ENCODE peak calls at places on chromosomes 12 and 14, in nine cellular contexts. G is testis, V is astrocyte of the cerebellum, X is thoracic aorta, N is HFF-Myc, A is AG10803, T is RWPE1, F is A549, E is GM23338. P is an unnamed sample.

GRCh38 chr12:7588703-7589329 is 76.9 kb downstream of the APOBEC1 start:
- DNase-seq in G (peak), V (no peak), X (peak), N (peak), A (peak), T (peak), F (peak), E (peak), P (peak)

GRCh38 chr12:123245678-123246077 is 12.4 kb downstream of the MTRFR start:
- DNase-seq in G (no peak), V (no peak), X (no peak), N (no peak), A (no peak), T (no peak), F (no peak), E (no peak), P (no peak)

GRCh38 chr12:110200124-110200417 is 75.9 kb downstream of the IFT81 start:
- DNase-seq in G (no peak), V (no peak), X (no peak), N (no peak), A (no peak), T (no peak), F (no peak), E (no peak), P (no peak)

GRCh38 chr14:78029471-78030372 is 140.5 kb upstream of the NRXN3 start:
- DNase-seq in G (no peak), V (no peak), X (no peak), N (no peak), A (no peak), T (no peak), F (no peak), E (peak), P (no peak)

GRCh38 chr14:87111141-87111540 is 881.8 kb downstream of the GALC start:
- DNase-seq in G (no peak), V (no peak), X (no peak), N (no peak), A (peak), T (no peak), F (no peak), E (no peak), P (no peak)

GRCh38 chr14:94936411-94936892 is 166.5 kb upstream of the GSC start:
- DNase-seq in G (peak), V (peak), X (peak), N (peak), A (peak), T (no peak), F (no peak), E (peak), P (no peak)

GRCh38 chr14:20657216-20658211 is 16.0 kb upstream of the OR6S1 start:
- DNase-seq in G (no peak), V (no peak), X (no peak), N (no peak), A (no peak), T (peak), F (peak), E (peak), P (no peak)

GRCh38 chr14:93430319-93430801 is 379 bp upstream of the UNC79 start:
- DNase-seq in G (peak), V (no peak), X (no peak), N (no peak), A (no peak), T (no peak), F (no peak), E (peak), P (no peak)

GRCh38 chr12:79911889-79912656 is 22.8 kb downstream of the PPP1R12A start:
- DNase-seq in G (no peak), V (no peak), X (no peak), N (no peak), A (peak), T (no peak), F (peak), E (no peak), P (no peak)

GRCh38 chr12:116089080-116089479 is 188.4 kb downstream of the MED13L start:
- DNase-seq in G (no peak), V (no peak), X (no peak), N (no peak), A (no peak), T (no peak), F (no peak), E (no peak), P (no peak)

GRCh38 chr12:89999699-90000505 is 291.3 kb upstream of the ATP2B1 start:
- DNase-seq in G (no peak), V (no peak), X (no peak), N (no peak), A (peak), T (no peak), F (no peak), E (no peak), P (no peak)

GRCh38 chr14:77026930-77027537 is 1.5 kb downstream of the IRF2BPL start:
- DNase-seq in G (no peak), V (no peak), X (no peak), N (no peak), A (peak), T (no peak), F (peak), E (peak), P (peak)

GRCh38 chr14:77025744-77026165 is 2.8 kb downstream of the IRF2BPL start:
- DNase-seq in G (no peak), V (no peak), X (no peak), N (no peak), A (no peak), T (no peak), F (peak), E (peak), P (no peak)

GRCh38 chr14:77028384-77029246 is at the start of gene IRF2BPL:
- DNase-seq in G (peak), V (peak), X (peak), N (peak), A (peak), T (peak), F (peak), E (peak), P (peak)

GRCh38 chr14:77026166-77026929 is 2.2 kb downstream of the IRF2BPL start:
- DNase-seq in G (no peak), V (no peak), X (no peak), N (no peak), A (peak), T (no peak), F (peak), E (peak), P (no peak)

GRCh38 chr14:77027538-77028383 is 747 bp downstream of the IRF2BPL start:
- DNase-seq in G (peak), V (no peak), X (no peak), N (no peak), A (peak), T (no peak), F (peak), E (peak), P (peak)
- TF ChIP-seq CTCF in G (peak), V (no peak), X (no peak), N (no peak), A (peak), T (peak), F (no peak), E (no peak), P (peak)

DNA sequence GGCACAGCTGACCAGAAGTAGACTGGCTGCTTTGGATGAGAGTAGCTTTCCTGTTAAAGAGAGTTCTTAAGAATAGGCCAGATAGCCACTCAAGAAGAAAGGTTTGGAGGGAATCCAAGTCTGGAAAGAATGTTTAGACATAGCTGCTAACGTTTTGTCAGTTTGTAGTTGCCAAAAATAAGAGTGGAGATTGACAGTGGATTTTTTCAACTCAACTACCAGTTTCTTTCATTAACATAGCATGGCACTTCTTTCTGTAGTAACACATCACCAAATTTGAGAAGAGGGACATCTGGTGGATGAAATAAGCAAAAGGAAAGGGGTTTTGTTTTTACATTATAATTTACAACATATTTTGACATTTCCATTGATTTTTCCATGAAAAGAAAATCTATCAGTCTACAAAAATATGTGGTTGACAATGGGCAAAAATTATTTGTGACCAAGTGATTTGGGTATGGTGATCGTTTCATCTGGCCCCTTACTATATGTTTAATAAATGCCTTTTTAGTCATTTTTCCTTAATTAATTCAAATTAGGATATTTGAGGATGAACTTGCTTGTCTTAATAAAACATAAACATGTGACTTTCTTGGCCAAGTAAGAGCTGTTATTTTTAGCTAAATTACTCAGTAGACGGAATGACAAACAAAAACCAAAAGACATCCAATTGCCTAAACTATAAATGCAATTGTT is 71.1 kb downstream of the PTPRR start:
- DNase-seq in G (no peak), V (peak), X (no peak), N (peak), A (peak), T (peak), F (peak), E (peak), P (no peak)
- TF ChIP-seq CTCF in G (peak), V (peak), X (peak), N (no peak), A (peak), T (peak), F (peak), E (peak), P (peak)

GRCh38 chr12:52582971-52583456 is 9.4 kb upstream of the KRT74 start:
- DNase-seq in G (peak), V (peak), X (no peak), N (peak), A (peak), T (peak), F (peak), E (peak), P (peak)

GRCh38 chr12:52585001-52585400 is 11.4 kb upstream of the KRT74 start:
- DNase-seq in G (no peak), V (no peak), X (no peak), N (no peak), A (no peak), T (no peak), F (no peak), E (no peak), P (no peak)

GRCh38 chr12:52587563-52587962 is 13.7 kb downstream of the KRT72 start:
- DNase-seq in G (no peak), V (no peak), X (no peak), N (no peak), A (no peak), T (no peak), F (no peak), E (peak), P (no peak)

GRCh38 chr12:52584156-52584682 is 10.6 kb upstream of the KRT74 start:
- DNase-seq in G (no peak), V (no peak), X (no peak), N (no peak), A (no peak), T (no peak), F (no peak), E (no peak), P (no peak)

DNA sequence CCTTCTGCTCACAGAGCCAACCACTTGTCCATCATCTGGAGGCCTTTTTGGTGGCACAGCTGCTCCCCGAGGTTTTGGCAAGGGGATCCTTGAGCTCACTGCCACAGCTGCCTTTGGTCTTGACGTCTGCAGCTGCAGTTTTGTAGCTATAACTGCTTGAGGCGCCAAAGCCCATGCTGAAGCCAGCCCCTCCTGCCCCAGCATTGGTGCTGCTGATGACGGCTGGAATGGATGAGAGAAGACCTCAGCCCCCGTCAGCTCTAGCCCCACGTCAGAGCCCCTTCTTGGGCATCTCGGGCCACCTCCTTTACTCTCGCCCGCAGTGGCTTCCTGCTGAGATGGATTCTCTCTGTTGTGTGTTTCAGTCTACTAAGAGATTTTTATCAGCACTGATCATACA is 12.3 kb upstream of the KRT74 start:
- DNase-seq in G (no peak), V (no peak), X (no peak), N (no peak), A (no peak), T (no peak), F (no peak), E (peak), P (no peak)
- TF ChIP-seq CTCF in G (no peak), V (no peak), X (no peak), N (no peak), A (no peak), T (no peak), F (no peak), E (peak), P (no peak)

DNA sequence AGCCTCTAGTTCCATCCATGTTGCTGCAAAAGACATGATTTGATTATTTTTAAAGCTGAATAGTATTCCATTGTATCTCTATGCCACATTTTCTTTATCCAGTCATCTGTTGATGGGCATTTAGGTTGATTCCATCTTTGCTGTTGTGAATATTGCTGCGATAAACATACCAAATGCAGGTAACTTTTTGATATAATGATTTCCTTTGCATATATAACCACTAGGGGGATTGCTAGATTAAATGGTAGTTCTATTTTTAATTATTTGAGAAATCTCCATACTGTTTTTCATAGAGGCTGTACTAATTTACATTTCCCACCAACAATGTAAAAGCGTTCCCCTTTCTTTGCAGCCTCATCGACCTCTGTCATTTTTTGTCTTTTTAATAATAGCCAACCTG is 342.5 kb downstream of the MDGA2 start:
- DNase-seq in G (no peak), V (no peak), X (no peak), N (no peak), A (no peak), T (no peak), F (no peak), E (no peak), P (no peak)
- TF ChIP-seq CTCF in G (peak), V (no peak), X (no peak), N (no peak), A (no peak), T (no peak), F (no peak), E (no peak), P (no peak)

GRCh38 chr14:106551265-106551664 is 1024.9 kb downstream of the TMEM121 start:
- DNase-seq in G (peak), V (no peak), X (no peak), N (no peak), A (no peak), T (no peak), F (no peak), E (no peak), P (no peak)
- TF ChIP-seq CTCF in G (no peak), V (no peak), X (no peak), N (no peak), A (no peak), T (no peak), F (no peak), E (no peak), P (peak)

GRCh38 chr14:100640481-100641273 is 53.5 kb upstream of the BEGAIN start:
- DNase-seq in G (no peak), V (peak), X (no peak), N (no peak), A (no peak), T (no peak), F (no peak), E (no peak), P (peak)

GRCh38 chr14:100644383-100644782 is 57.2 kb upstream of the BEGAIN start:
- DNase-seq in G (no peak), V (no peak), X (no peak), N (no peak), A (no peak), T (no peak), F (no peak), E (no peak), P (no peak)

GRCh38 chr14:100638211-100638855 is 51.1 kb upstream of the BEGAIN start:
- DNase-seq in G (no peak), V (no peak), X (no peak), N (no peak), A (no peak), T (no peak), F (no peak), E (no peak), P (no peak)

GRCh38 chr14:100639280-100639679 is 52.1 kb upstream of the BEGAIN start:
- DNase-seq in G (no peak), V (no peak), X (no peak), N (no peak), A (no peak), T (no peak), F (no peak), E (no peak), P (no peak)

GRCh38 chr14:100641274-100641860 is 54.1 kb upstream of the BEGAIN start:
- DNase-seq in G (no peak), V (no peak), X (no peak), N (no peak), A (no peak), T (no peak), F (no peak), E (no peak), P (no peak)
- TF ChIP-seq CTCF in G (no peak), V (peak), X (no peak), N (no peak), A (no peak), T (no peak), F (no peak), E (peak), P (no peak)

GRCh38 chr12:57229041-57229633 is 374 bp upstream of the SHMT2 start:
- DNase-seq in G (no peak), V (no peak), X (no peak), N (no peak), A (peak), T (no peak), F (no peak), E (no peak), P (no peak)
- TF ChIP-seq CTCF in G (no peak), V (peak), X (peak), N (no peak), A (no peak), T (no peak), F (no peak), E (no peak), P (no peak)

DNA sequence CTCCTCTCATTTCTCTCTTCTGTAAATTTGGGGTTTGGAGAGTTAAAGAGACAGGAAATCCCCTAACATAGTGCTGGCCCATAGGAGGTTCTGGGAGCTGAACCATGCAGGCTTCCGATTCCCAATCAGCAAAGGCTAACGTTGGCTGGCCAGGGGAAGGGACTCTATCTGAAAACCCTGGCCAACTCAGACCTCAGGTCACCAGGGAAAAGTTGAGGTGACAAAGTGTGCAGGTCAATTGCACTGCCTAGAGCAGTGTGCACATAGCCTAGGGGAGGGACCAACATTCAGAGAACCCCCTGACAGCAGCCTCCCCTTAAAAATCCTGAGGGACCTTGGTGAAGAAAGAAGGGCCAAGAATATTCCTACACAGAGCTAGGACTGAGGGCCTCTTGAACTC is 38.9 kb downstream of the TTC7B start:
- DNase-seq in G (no peak), V (no peak), X (no peak), N (no peak), A (no peak), T (no peak), F (no peak), E (no peak), P (no peak)
- TF ChIP-seq CTCF in G (no peak), V (no peak), X (no peak), N (no peak), A (no peak), T (no peak), F (no peak), E (no peak), P (no peak)

GRCh38 chr14:69249603-69250002 is 10.4 kb upstream of the GALNT16 start:
- DNase-seq in G (no peak), V (no peak), X (no peak), N (no peak), A (no peak), T (no peak), F (no peak), E (no peak), P (no peak)

GRCh38 chr14:69246331-69246730 is 13.6 kb upstream of the GALNT16 start:
- DNase-seq in G (no peak), V (no peak), X (no peak), N (no peak), A (no peak), T (no peak), F (no peak), E (no peak), P (no peak)

GRCh38 chr14:69252851-69253250 is 7.1 kb upstream of the GALNT16 start:
- DNase-seq in G (no peak), V (no peak), X (no peak), N (no peak), A (no peak), T (no peak), F (no peak), E (no peak), P (no peak)

GRCh38 chr14:69244946-69245345 is 15.0 kb upstream of the GALNT16 start:
- DNase-seq in G (no peak), V (no peak), X (no peak), N (no peak), A (peak), T (no peak), F (no peak), E (no peak), P (no peak)

GRCh38 chr14:69247691-69248440 is 12.1 kb upstream of the GALNT16 start:
- DNase-seq in G (peak), V (peak), X (no peak), N (peak), A (peak), T (no peak), F (no peak), E (no peak), P (no peak)
- TF ChIP-seq CTCF in G (peak), V (peak), X (peak), N (no peak), A (peak), T (no peak), F (no peak), E (no peak), P (no peak)